ENCODE peak calls at places on chromosomes 4 and X, in six cellular contexts. K, A, W, I, L and F are unnamed samples.

GRCh38 chr4:97691111-97691605 is 452.1 kb downstream of the STPG2 start:
- DNase-seq in W (no peak), L (no peak), I (no peak), A (no peak), K (no peak), F (no peak)

GRCh38 chrX:12567857-12568256 is 223.4 kb upstream of the PRPS2 start:
- DNase-seq in A (no peak), I (peak; percentile 25), L (no peak), K (peak; percentile 50), W (no peak), F (peak; percentile 17)

GRCh38 chr4:146506272-146506671 is 15.5 kb downstream of the SLC10A7 start:
- DNase-seq in I (no peak), K (no peak), L (no peak), W (no peak), A (no peak), F (no peak)

GRCh38 chr4:145557720-145558119 is 61.5 kb upstream of the MMAA start:
- DNase-seq in I (peak; percentile 71), L (no peak), A (peak; percentile 80), W (peak; percentile 47), K (peak; percentile 86), F (peak; percentile 88)

GRCh38 chr4:171880136-171880535 is 66.9 kb downstream of the GALNTL6 start:
- DNase-seq in W (peak; percentile 46), L (no peak), K (peak; percentile 36), A (no peak), I (peak; percentile 64), F (peak; percentile 97)

GRCh38 chr4:74230902-74231499 is 73.1 kb downstream of the MTHFD2L start:
- DNase-seq in W (peak; percentile 90), L (no peak), K (peak; percentile 99), A (peak; percentile 25), I (peak; percentile 71), F (peak; percentile 23)

GRCh38 chr4:183437452-183437851 is 7.0 kb upstream of the CDKN2AIP start:
- DNase-seq in L (no peak), W (no peak), I (no peak), A (no peak), K (no peak), F (no peak)

GRCh38 chrX:154355094-154355775 is 19.2 kb downstream of the FLNA start:
- DNase-seq in W (no peak), K (no peak), L (no peak), A (no peak), I (no peak), F (no peak)

GRCh38 chr4:1871471-1872021 is 353 bp downstream of the NSD2 start:
- DNase-seq in K (no peak), A (peak; percentile 93), W (no peak), L (no peak), I (no peak), F (no peak)

GRCh38 chr4:1154523-1155182 is 17.7 kb downstream of the SPON2 start:
- DNase-seq in K (no peak), L (no peak), W (no peak), A (peak; percentile 89), I (peak; percentile 82), F (no peak)

GRCh38 chr4:9979101-9979815 is 42.0 kb downstream of the SLC2A9 start:
- DNase-seq in A (no peak), K (no peak), W (no peak), I (no peak), L (no peak), F (peak; percentile 76)

GRCh38 chr4:41366911-41367517 is 110.3 kb downstream of the UCHL1 start:
- DNase-seq in K (no peak), L (no peak), A (no peak), W (no peak), I (no peak), F (no peak)

GRCh38 chrX:45344597-45344996 is 143.9 kb upstream of the DIPK2B start:
- DNase-seq in I (peak; percentile 94), W (peak; percentile 54), L (no peak), A (no peak), K (peak; percentile 64), F (peak; percentile 18)

GRCh38 chr4:78432896-78433295 is 118.7 kb upstream of the ANXA3 start:
- DNase-seq in A (no peak), K (no peak), W (peak; percentile 48), L (no peak), I (peak; percentile 53), F (peak; percentile 10)

GRCh38 chr4:147683172-147683571 is 791 bp downstream of the PRMT9 start:
- DNase-seq in L (no peak), A (peak; percentile 45), K (peak; percentile 8), W (peak; percentile 21), I (peak; percentile 35), F (peak; percentile 52)

GRCh38 chr4:184348311-184349233 is 125.8 kb downstream of the IRF2 start:
- DNase-seq in L (no peak), W (no peak), A (no peak), I (no peak), K (no peak), F (peak; percentile 80)

GRCh38 chr4:72377491-72378194 is 191.4 kb downstream of the ADAMTS3 start:
- DNase-seq in L (no peak), W (no peak), I (no peak), K (no peak), A (no peak), F (peak; percentile 36)

GRCh38 chrX:71652405-71652804 is 14.9 kb upstream of the LOC101059915 start:
- DNase-seq in I (peak; percentile 65), A (peak; percentile 77), K (peak; percentile 72), W (peak; percentile 23), L (no peak), F (peak; percentile 72)

GRCh38 chr4:95510145-95510544 is 38.6 kb downstream of the UNC5C start:
- DNase-seq in K (peak; percentile 36), A (no peak), W (no peak), I (peak; percentile 21), L (no peak), F (peak; percentile 57)

GRCh38 chrX:19627533-19627932 is 112.2 kb upstream of the MAP3K15 start:
- DNase-seq in A (no peak), I (peak; percentile 31), K (peak; percentile 62), W (no peak), L (no peak), F (no peak)

GRCh38 chrX:72306085-72306801 is 529 bp upstream of the CITED1 start:
- DNase-seq in L (no peak), W (no peak), I (no peak), K (peak; percentile 22), A (peak; percentile 78), F (no peak)

GRCh38 chrX:123236868-123237267 is 52.8 kb downstream of the GRIA3 start:
- DNase-seq in A (no peak), K (no peak), I (no peak), W (no peak), L (no peak), F (no peak)

GRCh38 chr4:89289312-89289711 is 18.3 kb downstream of the GPRIN3 start:
- DNase-seq in I (no peak), W (no peak), A (no peak), K (no peak), L (no peak), F (no peak)

GRCh38 chrX:130173190-130173895 is 1.6 kb downstream of the RAB33A start:
- DNase-seq in I (peak; percentile 88), W (peak; percentile 73), L (no peak), A (peak; percentile 96), K (peak; percentile 63), F (peak; percentile 84)

GRCh38 chrX:107629533-107629909 is 1.2 kb downstream of the PRPS1 start:
- DNase-seq in W (no peak), K (peak; percentile 31), I (peak; percentile 42), A (no peak), L (no peak), F (peak; percentile 53)

GRCh38 chr4:43481526-43481925 is 589.0 kb downstream of the GRXCR1 start:
- DNase-seq in K (no peak), I (no peak), W (no peak), A (no peak), L (no peak), F (no peak)

GRCh38 chr4:7006411-7006810 is 36.8 kb upstream of the TADA2B start:
- DNase-seq in K (no peak), W (no peak), I (no peak), A (no peak), L (no peak), F (no peak)

DNA sequence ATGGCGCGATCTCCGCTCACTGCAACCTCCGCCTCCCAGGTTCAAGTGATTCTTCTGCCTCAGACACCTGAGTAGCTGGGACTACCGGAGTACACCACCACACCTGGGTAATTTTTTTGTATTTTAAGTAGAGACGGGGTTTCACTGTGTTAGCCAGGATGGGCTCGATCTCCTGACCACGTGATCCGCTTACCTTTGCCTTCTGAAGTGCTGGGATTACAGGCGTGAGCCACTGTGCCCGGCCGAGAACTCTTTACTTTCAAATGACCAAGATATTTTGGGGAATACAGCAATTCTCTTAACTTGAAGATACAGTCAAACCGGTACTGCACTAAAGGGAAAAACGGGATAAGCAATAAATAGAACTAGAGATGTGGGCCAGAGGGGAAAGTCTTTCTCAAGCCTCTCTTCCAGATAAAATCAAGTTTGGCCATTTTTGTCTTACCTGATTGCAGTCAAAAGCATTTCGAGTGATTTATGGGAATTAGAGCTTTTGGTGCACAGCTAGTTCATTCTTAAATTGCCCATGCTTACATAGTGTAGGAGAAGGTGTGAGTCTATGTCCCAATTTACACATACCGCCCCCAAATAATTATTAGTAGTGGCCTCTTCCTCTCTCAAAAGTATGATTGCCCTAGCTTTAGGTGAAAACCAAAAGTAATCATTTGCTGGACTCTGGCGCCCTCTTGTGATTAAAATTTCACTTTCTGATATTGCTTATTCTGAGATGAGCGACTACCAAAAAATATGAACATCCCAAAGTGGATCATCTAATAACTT is 53.2 kb upstream of the ABCG2 start:
- DNase-seq in I (peak; percentile 49), W (peak; percentile 28), L (no peak), K (peak; percentile 81), A (peak; percentile 26), F (peak; percentile 62)
- TF ChIP-seq CTCF in I (peak; percentile 60), W (peak; percentile 48), L (peak; percentile 63), K (peak; percentile 76), A (peak; percentile 70), F (peak; percentile 66)

GRCh38 chr4:174119818-174120217 is 163.6 kb downstream of the FBXO8 start:
- DNase-seq in W (no peak), K (no peak), A (no peak), I (peak; percentile 19), L (no peak), F (no peak)
- H3K4me3 ChIP-seq in W (peak overlapping the region; percentile 63), K (peak overlapping the region; percentile 62), A (peak overlapping the region; percentile 76), I (peak overlapping the region; percentile 14), L (no peak overlapping the region), F (no peak overlapping the region)

GRCh38 chr4:15294832-15295231 is 133.0 kb upstream of the C1QTNF7 start:
- DNase-seq in A (no peak), I (no peak), W (no peak), L (no peak), K (no peak), F (no peak)

GRCh38 chr4:15297344-15297743 is 130.5 kb upstream of the C1QTNF7 start:
- DNase-seq in K (no peak), W (no peak), I (no peak), A (no peak), L (no peak), F (no peak)

GRCh38 chr4:15293678-15294077 is 134.2 kb upstream of the C1QTNF7 start:
- DNase-seq in I (no peak), K (no peak), W (no peak), A (no peak), L (no peak), F (no peak)

GRCh38 chr4:15294202-15294601 is 133.6 kb upstream of the C1QTNF7 start:
- DNase-seq in L (no peak), A (no peak), K (no peak), W (no peak), I (no peak), F (no peak)

GRCh38 chr4:15295421-15296162 is 132.2 kb upstream of the C1QTNF7 start:
- DNase-seq in A (no peak), L (no peak), K (peak; percentile 1), I (peak; percentile 40), W (no peak), F (peak; percentile 22)
- TF ChIP-seq CTCF in A (no peak), L (no peak), K (no peak), I (no peak), W (no peak), F (no peak)

GRCh38 chr4:121822047-121822446 is 1.6 kb downstream of the CCNA2 start:
- DNase-seq in A (no peak), W (no peak), K (no peak), L (no peak), I (no peak), F (no peak)
- H3K4me3 ChIP-seq in A (peak overlapping the region; percentile 84), W (peak overlapping the region; percentile 81), K (peak overlapping the region; percentile 92), L (no peak overlapping the region), I (peak overlapping the region; percentile 84), F (peak overlapping the region; percentile 79)